ENCODE peak calls at places on chromosomes 13 and 19, in seven cellular contexts. T is stomach, E is heart left ventricle, R is breast epithelium, D is body of pancreas, K is uterus, Q is GM12878. O is an unnamed sample. For H3K4me1 and H3K27me3, the result is how much of the 10 kb centered on the place peaks cover.

GRCh38 chr19:31071157-31071855 is 277.9 kb downstream of the TSHZ3 start:
- DNase-seq in D (no peak), T (no peak), R (no peak), K (no peak), Q (no peak), E (no peak), O (no peak)

GRCh38 chr19:16627194-16627927 is 643 bp downstream of the MED26 start:
- DNase-seq in E (no peak), D (peak), Q (no peak), K (no peak), T (no peak), R (no peak), O (peak)

GRCh38 chr19:12350185-12350889 is 15.1 kb downstream of the ZNF442 start:
- DNase-seq in E (no peak), K (no peak), T (no peak), R (no peak), Q (no peak), D (no peak), O (no peak)

GRCh38 chr19:51521357-51521756 is 10.1 kb downstream of the SIGLEC6 start:
- DNase-seq in R (no peak), E (no peak), K (no peak), D (no peak), Q (no peak), T (no peak), O (no peak)

GRCh38 chr13:39531646-39532045 is 71.3 kb downstream of the LHFPL6 start:
- DNase-seq in K (no peak), R (no peak), D (no peak), T (no peak), E (no peak), Q (no peak), O (no peak)

GRCh38 chr19:39110263-39110967 is 15.2 kb upstream of the PAK4 start:
- DNase-seq in K (peak), R (peak), E (no peak), T (peak), D (peak), Q (no peak), O (peak)

GRCh38 chr13:108859202-108860012 is 230.0 kb downstream of the MYO16 start:
- DNase-seq in R (no peak), E (no peak), Q (no peak), D (no peak), T (no peak), K (no peak), O (no peak)

GRCh38 chr19:34224996-34225658 is 29.2 kb upstream of the GARRE1 start:
- DNase-seq in R (no peak), K (no peak), T (no peak), D (no peak), Q (no peak), E (no peak), O (no peak)

GRCh38 chr19:29650988-29651387 is 14.3 kb upstream of the PLEKHF1 start:
- DNase-seq in E (no peak), T (no peak), K (no peak), D (no peak), Q (no peak), R (peak), O (no peak)

GRCh38 chr13:28754698-28755545 is 36.2 kb upstream of the SLC46A3 start:
- DNase-seq in Q (no peak), R (no peak), K (no peak), D (peak), T (no peak), E (peak), O (no peak)

GRCh38 chr19:20238025-20238623 is 71.1 kb downstream of the ZNF486 start:
- DNase-seq in K (peak), D (peak), R (peak), E (peak), T (peak), Q (peak), O (peak)

GRCh38 chr19:12090807-12091206 is 26.3 kb downstream of the ZNF844 start:
- DNase-seq in R (no peak), T (peak), K (peak), E (peak), D (peak), Q (peak), O (peak)

GRCh38 chr13:95596701-95597100 is 44.2 kb downstream of the CLDN10 start:
- DNase-seq in K (no peak), R (no peak), Q (no peak), E (no peak), T (no peak), D (no peak), O (no peak)

GRCh38 chr13:33448889-33449288 is 163.3 kb upstream of the STARD13 start:
- DNase-seq in E (no peak), T (no peak), D (no peak), R (no peak), K (no peak), Q (no peak), O (no peak)

GRCh38 chr13:74264333-74264732 is 130.1 kb upstream of the KLF12 start:
- DNase-seq in K (no peak), D (no peak), Q (no peak), R (no peak), E (no peak), T (no peak), O (no peak)

GRCh38 chr13:113588394-113589111 is 4.0 kb downstream of the TFDP1 start:
- DNase-seq in E (no peak), K (peak), Q (no peak), D (no peak), R (peak), T (peak), O (peak)

GRCh38 chr13:110616103-110617101 is 1.1 kb downstream of the NAXD start:
- DNase-seq in K (no peak), Q (no peak), D (peak), E (peak), R (peak), T (peak), O (no peak)

GRCh38 chr13:99382428-99383133 is 75.4 kb upstream of the GPR183 start:
- DNase-seq in T (no peak), Q (no peak), D (no peak), K (no peak), R (no peak), E (no peak), O (no peak)

GRCh38 chr19:39935262-39935661 is 828 bp upstream of the FCGBP start:
- DNase-seq in Q (no peak), T (no peak), R (no peak), E (no peak), D (no peak), K (no peak), O (no peak)

GRCh38 chr13:93430346-93430745 is 203.7 kb downstream of the GPC6 start:
- DNase-seq in Q (no peak), D (no peak), R (no peak), T (no peak), K (no peak), E (no peak), O (no peak)

GRCh38 chr19:40933025-40933424 is 51.0 kb upstream of the CYP2A7 start:
- DNase-seq in K (no peak), R (no peak), D (no peak), Q (no peak), E (no peak), T (no peak), O (no peak)

GRCh38 chr13:70080030-70080429 is 27.6 kb upstream of the ATXN8OS start:
- DNase-seq in D (no peak), E (peak), T (no peak), K (no peak), R (no peak), Q (no peak), O (no peak)

GRCh38 chr19:53977991-53978731 is 13.3 kb upstream of the CACNG6 start:
- DNase-seq in T (no peak), E (peak), R (no peak), Q (no peak), D (peak), K (peak), O (no peak)

DNA sequence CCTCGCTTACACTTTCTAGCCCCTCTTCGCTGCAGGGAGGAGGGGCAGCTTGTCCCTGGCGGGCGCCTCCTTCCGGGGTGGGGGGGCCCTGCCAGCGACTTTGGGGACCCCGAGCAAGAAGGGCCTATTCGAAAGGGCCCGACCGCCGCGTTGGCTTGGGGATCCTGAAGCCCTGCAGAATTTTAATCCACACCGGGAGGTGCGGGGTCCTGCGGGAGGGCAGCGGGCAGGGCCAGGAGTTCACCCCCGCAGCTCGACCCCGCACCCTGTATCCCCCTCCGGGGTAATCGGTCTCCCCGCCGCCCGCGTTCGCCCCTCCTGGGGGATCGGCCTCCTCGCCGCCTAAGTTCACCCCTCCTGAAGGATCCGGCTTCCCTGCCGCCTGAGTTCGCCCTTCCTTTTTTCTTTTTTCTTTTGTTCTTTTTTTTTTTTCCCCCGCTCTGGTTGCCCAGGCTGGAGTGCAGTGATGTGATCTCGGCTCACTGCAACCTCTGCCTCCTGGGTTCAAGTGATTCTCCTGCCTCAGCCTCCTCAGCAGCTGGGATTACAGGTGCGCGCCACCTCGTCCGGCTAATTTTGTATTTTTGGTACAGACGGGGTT is 688 bp downstream of the MOB3A start:
- DNase-seq in T (no peak), E (peak), K (no peak), D (no peak), R (no peak), Q (no peak), O (no peak)
- H3K4me1 ChIP-seq in T (half or more), E (under half), K (under half), D (under half), R (under half), Q (under half), O (half or more)

DNA sequence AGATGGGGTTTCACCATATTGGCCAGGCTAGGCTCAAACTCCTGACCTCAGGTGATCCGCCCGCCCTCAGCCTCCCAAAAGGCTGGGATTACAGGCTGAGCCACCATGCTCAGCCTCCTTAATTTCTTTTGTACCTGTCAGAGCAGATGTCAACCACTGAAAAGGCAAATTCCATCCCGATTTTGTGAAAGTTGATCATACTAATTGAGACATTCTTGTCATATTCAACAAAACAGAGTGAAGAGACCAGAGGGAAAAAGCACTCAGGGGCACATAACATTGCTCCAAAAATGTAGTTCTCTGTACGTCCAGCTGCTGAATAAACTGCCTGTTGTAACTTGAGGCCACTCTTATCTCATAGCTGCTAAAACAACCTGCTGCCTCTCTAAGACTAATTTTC is 27.4 kb upstream of the PSPC1 start:
- DNase-seq in R (no peak), D (no peak), T (no peak), K (no peak), E (no peak), Q (no peak), O (no peak)
- TF ChIP-seq POLR2A in R (no peak), D (no peak), T (no peak), K (no peak), E (no peak), Q (no peak), O (no peak)

GRCh38 chr13:20159646-20160345 is 1.1 kb downstream of the GJA3 start:
- DNase-seq in R (no peak), K (no peak), Q (no peak), E (no peak), T (no peak), D (no peak), O (no peak)

GRCh38 chr13:20161275-20161950 is 561 bp upstream of the GJA3 start:
- DNase-seq in T (no peak), Q (no peak), K (no peak), E (peak), D (no peak), R (no peak), O (no peak)

GRCh38 chr13:20157387-20157786 is 3.5 kb downstream of the GJA3 start:
- DNase-seq in D (no peak), Q (no peak), E (no peak), K (no peak), R (no peak), T (no peak), O (no peak)

GRCh38 chr13:20161951-20162300 is 1.1 kb upstream of the GJA3 start:
- DNase-seq in T (no peak), R (no peak), K (no peak), E (no peak), D (no peak), Q (no peak), O (no peak)

GRCh38 chr13:20160346-20161274 is at the start of gene GJA3:
- DNase-seq in R (no peak), D (no peak), Q (no peak), T (no peak), K (no peak), E (peak), O (no peak)
- H3K27me3 ChIP-seq in R (half or more), D (under half), Q (under half), T (half or more), K (half or more), E (under half), O (half or more)

GRCh38 chr19:6678690-6679109 is 8.7 kb upstream of the TNFSF14 start:
- DNase-seq in Q (no peak), T (no peak), D (no peak), R (no peak), K (no peak), E (no peak), O (no peak)
- H3K4me1 ChIP-seq in Q (under half), T (under half), D (under half), R (under half), K (under half), E (under half), O (under half)

DNA sequence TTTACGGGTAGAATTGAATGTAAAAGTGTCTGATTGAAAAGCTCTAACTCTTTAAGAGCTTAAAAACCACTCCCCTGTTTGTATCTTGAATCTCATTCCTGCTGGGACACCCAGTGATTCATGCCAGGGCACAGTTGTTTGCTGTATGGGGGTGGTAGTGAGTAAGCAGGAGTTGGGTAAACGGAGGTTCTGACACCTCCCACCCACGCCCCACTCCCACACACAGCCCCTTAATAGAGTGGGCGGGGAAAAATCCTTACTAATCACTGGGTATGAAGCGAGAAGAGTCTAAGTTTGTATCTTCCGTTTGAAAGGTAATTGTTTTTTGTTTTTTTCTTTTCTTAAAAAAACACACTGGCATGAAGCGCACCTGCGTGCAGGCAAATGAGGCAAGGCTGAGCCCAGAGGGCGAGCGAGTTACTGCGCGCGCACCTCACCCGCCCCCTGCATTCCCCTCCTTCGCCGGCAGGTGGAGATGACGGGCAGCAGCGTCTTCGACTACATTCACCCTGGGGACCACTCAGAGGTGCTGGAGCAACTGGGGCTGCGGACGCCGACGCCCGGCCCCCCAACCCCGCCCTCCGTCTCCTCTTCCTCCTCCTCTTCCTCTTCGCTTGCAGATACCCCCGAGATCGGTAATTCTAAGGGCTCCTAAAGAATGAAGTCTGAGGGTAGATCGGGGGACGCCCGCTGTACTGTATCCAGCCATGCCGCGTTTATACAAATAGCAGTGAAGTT is 12.8 kb downstream of the TMEM160 start:
- DNase-seq in E (peak), K (peak), R (peak), Q (peak), T (peak), D (peak), O (peak)
- TF ChIP-seq POLR2A in E (no peak), K (no peak), R (no peak), Q (peak), T (no peak), D (peak), O (no peak)

GRCh38 chr19:10403137-10404021 is at the start of gene CDC37:
- DNase-seq in R (peak), E (peak), D (peak), Q (peak), K (peak), T (peak), O (peak)

GRCh38 chr19:10404888-10405808 is 1.8 kb upstream of the CDC37 start:
- DNase-seq in T (no peak), K (no peak), E (no peak), D (no peak), Q (no peak), R (no peak), O (no peak)

GRCh38 chr19:10406191-10406590 is 2.8 kb upstream of the CDC37 start:
- DNase-seq in T (no peak), E (no peak), D (no peak), K (no peak), R (no peak), Q (no peak), O (no peak)

GRCh38 chr19:10408511-10409291 is 5.4 kb upstream of the CDC37 start:
- DNase-seq in Q (no peak), E (peak), K (no peak), D (no peak), R (no peak), T (no peak), O (no peak)

DNA sequence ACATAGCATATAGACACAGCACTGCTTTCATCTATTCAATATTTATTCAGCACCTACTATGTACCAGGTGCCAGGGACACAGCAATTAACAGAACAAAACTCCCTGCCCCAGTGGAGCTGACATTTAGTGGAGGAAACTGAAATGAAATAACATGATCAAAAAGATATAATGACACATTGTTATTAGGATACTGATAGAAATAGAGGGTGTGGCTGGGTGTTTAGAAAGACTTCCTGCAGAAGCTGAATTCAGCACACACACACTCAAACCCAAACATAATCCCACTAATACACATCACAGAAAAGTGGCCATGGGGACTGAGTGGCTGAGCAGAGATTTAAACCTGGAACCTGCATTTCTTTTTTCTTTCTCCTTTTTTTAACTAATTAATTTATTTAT is 3.8 kb upstream of the CDC37 start:
- DNase-seq in D (no peak), T (no peak), R (no peak), Q (no peak), E (no peak), K (no peak), O (no peak)
- H3K27me3 ChIP-seq in D (under half), T (half or more), R (under half), Q (under half), E (under half), K (under half), O (under half)